ENCODE peak calls at places on chromosome 6, in seven cellular contexts. M, V, D, T, I, X and R are unnamed samples.

GRCh38 chr6:29941476-29941875 is 856 bp upstream of the HLA-A start:
- DNase-seq in M (no peak), V (no peak), D (no peak), T (no peak), I (no peak), X (no peak), R (no peak)

GRCh38 chr6:147699637-147700036 is 191.1 kb downstream of the SAMD5 start:
- DNase-seq in M (no peak), V (peak; percentile 11), D (no peak), T (peak; percentile 53), I (no peak), X (no peak), R (no peak)

GRCh38 chr6:107045733-107046312 is 17.8 kb downstream of the MTRES1 start:
- DNase-seq in M (no peak), V (no peak), D (no peak), T (no peak), I (peak; percentile 21), X (no peak), R (no peak)

GRCh38 chr6:91045152-91045551 is 458.3 kb upstream of the MAP3K7 start:
- DNase-seq in M (no peak), V (no peak), D (no peak), T (no peak), I (no peak), X (no peak), R (no peak)

GRCh38 chr6:141048451-141048850 is 1084.3 kb upstream of the GJE1 start:
- DNase-seq in M (no peak), V (no peak), D (no peak), T (no peak), I (no peak), X (no peak), R (no peak)

GRCh38 chr6:125804264-125804663 is 13.5 kb downstream of the NCOA7 start:
- DNase-seq in M (no peak), V (no peak), D (no peak), T (no peak), I (no peak), X (no peak), R (no peak)

GRCh38 chr6:23173231-23173630 is 603.9 kb downstream of the HDGFL1 start:
- DNase-seq in M (no peak), V (no peak), D (no peak), T (no peak), I (no peak), X (no peak), R (no peak)

GRCh38 chr6:142356271-142356938 is 54.6 kb downstream of the ADGRG6 start:
- DNase-seq in M (no peak), V (peak; percentile 67), D (no peak), T (no peak), I (no peak), X (no peak), R (no peak)

GRCh38 chr6:166389119-166389518 is 6.4 kb upstream of the MPC1 start:
- DNase-seq in M (no peak), V (no peak), D (no peak), T (no peak), I (no peak), X (no peak), R (no peak)

GRCh38 chr6:72267470-72267869 is 354.4 kb upstream of the KCNQ5 start:
- DNase-seq in M (no peak), V (no peak), D (no peak), T (no peak), I (no peak), X (no peak), R (no peak)

GRCh38 chr6:48701572-48701971 is 590.6 kb upstream of the PTCHD4 start:
- DNase-seq in M (no peak), V (no peak), D (no peak), T (no peak), I (no peak), X (no peak), R (no peak)

GRCh38 chr6:109059591-109060021 is 35.0 kb downstream of the SESN1 start:
- DNase-seq in M (peak; percentile 4), V (no peak), D (no peak), T (peak; percentile 25), I (peak; percentile 38), X (no peak), R (no peak)

GRCh38 chr6:33589723-33590530 is 9.9 kb upstream of the BAK1 start:
- DNase-seq in M (peak; percentile 49), V (peak; percentile 75), D (no peak), T (peak; percentile 95), I (no peak), X (peak; percentile 63), R (peak; percentile 71)

GRCh38 chr6:2739335-2739734 is 11.4 kb downstream of the MYLK4 start:
- DNase-seq in M (no peak), V (no peak), D (no peak), T (peak; percentile 46), I (no peak), X (no peak), R (no peak)

GRCh38 chr6:167493961-167494697 is 169.2 kb downstream of the TTLL2 start:
- DNase-seq in M (no peak), V (no peak), D (no peak), T (no peak), I (no peak), X (no peak), R (peak; percentile 67)

GRCh38 chr6:148682990-148683389 is 63.8 kb upstream of the UST start:
- DNase-seq in M (no peak), V (no peak), D (no peak), T (no peak), I (peak; percentile 71), X (no peak), R (no peak)

GRCh38 chr6:12134581-12134980 is 122.5 kb downstream of the HIVEP1 start:
- DNase-seq in M (no peak), V (no peak), D (no peak), T (no peak), I (no peak), X (no peak), R (no peak)